ENCODE peak calls at places on chromosome 1, in five cellular contexts. N is neural progenitor cell, J is lower lobe of right lung, D is A549, V is choroid plexus epithelial cell. I is an unnamed sample.

GRCh38 chr1:218201004-218201403 is 84.1 kb upstream of the RRP15 start:
- DNase-seq in D (no peak), V (no peak), N (no peak), J (no peak), I (no peak)

GRCh38 chr1:54177726-54178125 is 22.1 kb downstream of the CYB5RL start:
- DNase-seq in N (no peak), J (no peak), D (no peak), V (no peak), I (no peak)

GRCh38 chr1:58657082-58657481 is 42.8 kb downstream of the MYSM1 start:
- DNase-seq in D (no peak), N (no peak), V (no peak), J (no peak), I (no peak)

GRCh38 chr1:201468501-201468843 is 516 bp downstream of the PHLDA3 start:
- DNase-seq in J (peak; percentile 66), D (no peak), N (peak; percentile 67), V (no peak), I (no peak)

GRCh38 chr1:56374026-56374974 is 205.1 kb downstream of the PLPP3 start:
- DNase-seq in V (no peak), J (no peak), D (no peak), N (no peak), I (no peak)

GRCh38 chr1:39435597-39435996 is 55.8 kb upstream of the BMP8A start:
- DNase-seq in N (no peak), J (no peak), D (no peak), V (no peak), I (no peak)

GRCh38 chr1:39238476-39238875 is 34.0 kb downstream of the MACF1 start:
- DNase-seq in J (no peak), V (peak; percentile 88), N (no peak), D (no peak), I (no peak)

GRCh38 chr1:212749924-212750535 is 41.5 kb downstream of the NSL1 start:
- DNase-seq in N (peak; percentile 70), V (peak; percentile 83), J (no peak), D (peak; percentile 64), I (peak; percentile 30)

GRCh38 chr1:172678990-172679772 is 20.3 kb downstream of the FASLG start:
- DNase-seq in D (no peak), J (no peak), N (no peak), V (no peak), I (no peak)

GRCh38 chr1:179816196-179816960 is 61.2 kb downstream of the TOR1AIP2 start:
- DNase-seq in N (no peak), J (no peak), D (no peak), V (peak; percentile 36), I (peak; percentile 18)

GRCh38 chr1:109786107-109786470 is 22.4 kb upstream of the EPS8L3 start:
- DNase-seq in J (peak; percentile 36), N (no peak), D (no peak), V (no peak), I (no peak)

GRCh38 chr1:36947384-36947783 is 86.9 kb downstream of the GRIK3 start:
- DNase-seq in V (no peak), D (no peak), J (no peak), N (no peak), I (no peak)

GRCh38 chr1:43449708-43450069 is 4.0 kb downstream of the HYI start:
- DNase-seq in J (no peak), D (no peak), V (no peak), N (no peak), I (no peak)

GRCh38 chr1:228013322-228014234 is 6.8 kb downstream of the WNT3A start:
- DNase-seq in V (no peak), J (peak; percentile 60), D (no peak), N (no peak), I (no peak)

GRCh38 chr1:98055457-98055856 is 134.6 kb upstream of the DPYD start:
- DNase-seq in D (no peak), N (no peak), V (no peak), J (no peak), I (no peak)

GRCh38 chr1:27831568-27832410 is 1.2 kb downstream of the PPP1R8 start:
- DNase-seq in D (no peak), J (no peak), N (peak; percentile 44), V (peak; percentile 15), I (no peak)

GRCh38 chr1:157033357-157033876 is 12.1 kb downstream of the ARHGEF11 start:
- DNase-seq in J (no peak), N (no peak), D (no peak), V (no peak), I (no peak)

GRCh38 chr1:151518431-151518830 is 7.2 kb downstream of the CGN start:
- DNase-seq in N (no peak), J (no peak), V (no peak), D (no peak), I (no peak)
- H3K4me3 ChIP-seq in N (no peak overlapping the region), J (no peak overlapping the region), V (no peak overlapping the region), D (no peak overlapping the region), I (no peak overlapping the region)

DNA sequence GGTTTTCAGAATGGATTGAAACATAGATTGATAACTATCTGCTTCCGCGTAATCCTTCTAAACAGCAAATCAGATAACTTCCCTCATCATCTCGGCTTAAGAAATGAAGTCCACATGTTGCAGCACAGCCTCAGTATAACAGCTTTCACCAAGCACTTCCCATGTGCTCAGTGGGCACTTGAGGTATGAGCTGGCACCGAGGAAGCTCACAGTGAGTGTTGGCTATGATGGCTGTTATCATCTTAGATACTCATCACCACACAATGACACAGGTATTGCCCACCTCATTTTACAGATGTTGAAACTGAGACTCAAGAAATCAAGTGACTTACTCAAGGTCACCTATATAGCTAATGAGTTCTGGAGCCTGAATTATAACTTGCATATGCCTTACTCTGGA is 43.3 kb downstream of the RCSD1 start:
- DNase-seq in J (no peak), D (no peak), V (no peak), N (no peak), I (no peak)
- H3K4me3 ChIP-seq in J (no peak overlapping the region), D (no peak overlapping the region), V (no peak overlapping the region), N (no peak overlapping the region), I (no peak overlapping the region)

DNA sequence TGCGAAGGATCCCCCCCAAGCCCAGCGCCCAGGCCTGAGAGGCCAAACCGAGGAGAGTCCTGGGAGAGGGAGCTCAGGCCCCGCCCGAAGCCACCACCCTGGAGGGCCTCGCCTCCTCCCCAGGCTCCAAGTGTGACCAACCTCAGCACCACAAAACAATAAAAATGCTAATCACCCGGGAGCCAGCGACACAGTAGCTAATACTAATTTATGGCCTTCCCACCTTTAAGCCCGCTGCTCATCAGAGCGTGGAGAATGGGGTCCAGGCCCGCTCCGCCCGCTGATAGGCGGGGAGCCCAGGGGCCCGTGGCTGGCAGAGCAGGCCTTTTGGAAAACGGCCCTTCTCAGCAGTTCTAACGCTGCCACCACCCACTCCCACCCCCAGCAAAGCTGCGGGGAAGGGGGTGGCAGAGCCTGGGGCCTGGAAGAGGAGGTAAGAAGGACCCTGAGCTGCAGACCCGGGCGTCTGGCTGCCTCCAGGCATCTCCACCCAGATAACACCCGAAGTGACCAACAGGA is 20.4 kb upstream of the TAS1R2 start:
- DNase-seq in V (no peak), D (no peak), N (no peak), J (no peak), I (no peak)
- H3K4me3 ChIP-seq in V (no peak overlapping the region), D (no peak overlapping the region), N (no peak overlapping the region), J (no peak overlapping the region), I (no peak overlapping the region)

DNA sequence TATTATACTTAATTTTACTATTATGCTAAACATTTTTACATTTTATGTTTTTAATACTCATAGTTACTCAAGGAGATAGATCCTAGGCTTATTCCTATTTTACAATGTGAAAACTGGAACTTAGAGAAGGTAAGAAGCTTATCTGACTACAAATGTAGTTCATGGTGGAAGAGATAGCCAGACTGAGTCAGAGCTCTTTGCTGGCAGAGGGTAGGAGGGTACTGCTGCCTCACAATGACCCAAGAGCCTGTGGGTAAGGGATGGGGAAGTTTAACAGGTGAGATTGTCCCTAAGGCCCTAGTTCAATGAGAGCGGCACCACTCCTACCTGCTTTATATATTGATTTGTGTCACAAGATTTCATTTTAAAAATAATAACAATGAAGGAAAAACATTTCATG is 34.1 kb upstream of the NEK7 start:
- DNase-seq in J (no peak), V (peak; percentile 32), N (no peak), D (no peak), I (no peak)
- H3K4me3 ChIP-seq in J (no peak overlapping the region), V (no peak overlapping the region), N (no peak overlapping the region), D (no peak overlapping the region), I (no peak overlapping the region)

GRCh38 chr1:31715873-31716220 is 12.0 kb upstream of the COL16A1 start:
- DNase-seq in V (no peak), N (no peak), D (no peak), J (no peak), I (no peak)
- H3K4me3 ChIP-seq in V (no peak overlapping the region), N (peak overlapping the region; percentile 50), D (peak overlapping the region; percentile 49), J (peak overlapping the region; percentile 51), I (no peak overlapping the region)

GRCh38 chr1:14486401-14487110 is 111.9 kb upstream of the KAZN start:
- DNase-seq in N (no peak), V (peak; percentile 56), J (no peak), D (no peak), I (peak; percentile 68)

GRCh38 chr1:14482784-14483183 is 115.7 kb upstream of the KAZN start:
- DNase-seq in N (no peak), D (no peak), V (no peak), J (no peak), I (no peak)

GRCh38 chr1:14485285-14485684 is 113.2 kb upstream of the KAZN start:
- DNase-seq in J (no peak), V (no peak), N (no peak), D (no peak), I (no peak)

GRCh38 chr1:14487671-14488070 is 110.8 kb upstream of the KAZN start:
- DNase-seq in V (no peak), J (no peak), N (no peak), D (no peak), I (no peak)
- H3K4me3 ChIP-seq in V (no peak overlapping the region), J (no peak overlapping the region), N (no peak overlapping the region), D (no peak overlapping the region), I (no peak overlapping the region)

GRCh38 chr1:240693844-240694243 is 81.9 kb upstream of the GREM2 start:
- DNase-seq in V (no peak), D (no peak), J (no peak), N (no peak), I (no peak)
- H3K4me3 ChIP-seq in V (no peak overlapping the region), D (no peak overlapping the region), J (no peak overlapping the region), N (no peak overlapping the region), I (no peak overlapping the region)